ENCODE peak calls at places on chromosomes 4 and X, in eight cellular contexts. Q is NB4, I is M059J, S is ecto neural progenitor cell, M is T47D, R is NCI-H2171, C is sciatic nerve, U is bronchial epithelial cell. D is an unnamed sample.

GRCh38 chr4:78213218-78213617 is 156.1 kb downstream of the FRAS1 start:
- DNase-seq in R (peak; percentile 16), U (peak; percentile 13), S (no peak), I (no peak), C (no peak), Q (no peak), M (no peak), D (no peak)

GRCh38 chrX:73850124-73851013 is 287.4 kb downstream of the CHIC1 start:
- DNase-seq in Q (peak; percentile 28), R (no peak), M (no peak), I (peak; percentile 51), S (no peak), U (peak; percentile 10), C (peak; percentile 61), D (no peak)

GRCh38 chr4:145216532-145216931 is 36.1 kb upstream of the OTUD4 start:
- DNase-seq in U (peak; percentile 38), R (no peak), Q (peak; percentile 17), C (no peak), M (no peak), S (no peak), I (peak; percentile 15), D (peak; percentile 4)

GRCh38 chr4:121717680-121718237 is 21.0 kb upstream of the ANXA5 start:
- DNase-seq in C (no peak), Q (no peak), I (no peak), R (no peak), U (no peak), S (no peak), M (no peak), D (no peak)

GRCh38 chr4:78162821-78163220 is 105.7 kb downstream of the FRAS1 start:
- DNase-seq in I (no peak), U (peak; percentile 69), C (no peak), M (no peak), Q (no peak), R (no peak), S (no peak), D (no peak)

GRCh38 chrX:125108926-125109325 is 210.7 kb upstream of the TEX13C start:
- DNase-seq in Q (no peak), M (no peak), C (no peak), U (no peak), I (no peak), R (no peak), S (no peak), D (no peak)

GRCh38 chrX:102765794-102766193 is 45.3 kb downstream of the GPRASP3 start:
- DNase-seq in S (no peak), M (no peak), R (no peak), C (no peak), U (peak; percentile 46), Q (no peak), I (peak; percentile 82), D (no peak)

GRCh38 chr4:17511041-17511949 is 595 bp downstream of the QDPR start:
- DNase-seq in S (peak; percentile 63), U (peak; percentile 10), I (peak; percentile 34), M (no peak), C (peak; percentile 79), Q (peak; percentile 84), R (no peak), D (no peak)

GRCh38 chrX:44873415-44874270 is 655 bp downstream of the KDM6A start:
- DNase-seq in Q (peak; percentile 87), S (peak; percentile 56), I (peak; percentile 49), M (no peak), U (no peak), R (peak; percentile 2), C (peak; percentile 80), D (no peak)

GRCh38 chrX:102651242-102651967 is at the start of gene GPRASP1:
- DNase-seq in M (no peak), S (peak; percentile 73), R (no peak), C (peak; percentile 84), U (no peak), Q (no peak), I (peak; percentile 14), D (no peak)

GRCh38 chr4:169050308-169050707 is 40.3 kb upstream of the CBR4 start:
- DNase-seq in I (no peak), R (no peak), C (no peak), U (no peak), Q (no peak), M (no peak), S (no peak), D (no peak)

GRCh38 chr4:126264839-126265238 is 950.1 kb downstream of the FAT4 start:
- DNase-seq in C (no peak), M (no peak), R (no peak), I (peak; percentile 29), Q (no peak), S (no peak), U (peak; percentile 71), D (peak; percentile 26)

GRCh38 chrX:129980540-129981206 is 1.8 kb upstream of the BCORL1 start:
- DNase-seq in C (peak; percentile 73), M (no peak), I (peak; percentile 42), U (no peak), S (peak; percentile 76), R (no peak), Q (peak; percentile 66), D (no peak)

GRCh38 chrX:150365051-150365952 is 2.2 kb downstream of the MAMLD1 start:
- DNase-seq in S (peak; percentile 88), M (no peak), U (no peak), C (peak; percentile 91), Q (peak; percentile 80), R (no peak), I (peak; percentile 72), D (no peak)

GRCh38 chr4:138035781-138036258 is 206.3 kb downstream of the SLC7A11 start:
- DNase-seq in C (no peak), U (peak; percentile 70), M (peak; percentile 28), Q (peak; percentile 75), R (no peak), I (peak; percentile 70), S (no peak), D (peak; percentile 24)

GRCh38 chrX:149504226-149504914 is 736 bp downstream of the IDS start:
- DNase-seq in M (no peak), U (no peak), Q (peak; percentile 39), R (peak; percentile 23), C (no peak), S (peak; percentile 54), I (peak; percentile 58), D (no peak)

D was measured in kidney glomerular epithelial cell.